ENCODE peak calls at places on chromosome 17, in six cellular contexts. H, E, X, U, V and P are unnamed samples.

GRCh38 chr17:80425835-80426426 is 11.0 kb downstream of the ENDOV start:
- DNase-seq in H (no peak), E (no peak), X (no peak), U (no peak), V (no peak), P (no peak)

GRCh38 chr17:49696233-49696761 is 11.5 kb downstream of the SLC35B1 start:
- DNase-seq in H (no peak), E (no peak), X (peak), U (no peak), V (peak), P (peak)

GRCh38 chr17:68033636-68034451 is 1.7 kb upstream of the KPNA2 start:
- DNase-seq in H (peak), E (no peak), X (no peak), U (no peak), V (no peak), P (no peak)

GRCh38 chr17:77407321-77408277 is 266.8 kb downstream of the SEC14L1 start:
- DNase-seq in H (no peak), E (no peak), X (no peak), U (no peak), V (no peak), P (no peak)

GRCh38 chr17:76384222-76384986 is at the start of gene SPHK1:
- DNase-seq in H (peak), E (no peak), X (peak), U (peak), V (peak), P (no peak)

GRCh38 chr17:28684963-28685362 is 23.0 kb downstream of the SUPT6H start:
- DNase-seq in H (no peak), E (no peak), X (no peak), U (peak), V (no peak), P (no peak)

GRCh38 chr17:64270885-64271284 is 7.8 kb upstream of the TEX2 start:
- DNase-seq in H (no peak), E (no peak), X (no peak), U (no peak), V (no peak), P (peak)

GRCh38 chr17:73064084-73064938 is 28.2 kb downstream of the SLC39A11 start:
- DNase-seq in H (no peak), E (no peak), X (peak), U (no peak), V (no peak), P (no peak)

GRCh38 chr17:64994281-64994680 is 62.3 kb downstream of the GNA13 start:
- DNase-seq in H (no peak), E (no peak), X (no peak), U (no peak), V (no peak), P (no peak)

DNA sequence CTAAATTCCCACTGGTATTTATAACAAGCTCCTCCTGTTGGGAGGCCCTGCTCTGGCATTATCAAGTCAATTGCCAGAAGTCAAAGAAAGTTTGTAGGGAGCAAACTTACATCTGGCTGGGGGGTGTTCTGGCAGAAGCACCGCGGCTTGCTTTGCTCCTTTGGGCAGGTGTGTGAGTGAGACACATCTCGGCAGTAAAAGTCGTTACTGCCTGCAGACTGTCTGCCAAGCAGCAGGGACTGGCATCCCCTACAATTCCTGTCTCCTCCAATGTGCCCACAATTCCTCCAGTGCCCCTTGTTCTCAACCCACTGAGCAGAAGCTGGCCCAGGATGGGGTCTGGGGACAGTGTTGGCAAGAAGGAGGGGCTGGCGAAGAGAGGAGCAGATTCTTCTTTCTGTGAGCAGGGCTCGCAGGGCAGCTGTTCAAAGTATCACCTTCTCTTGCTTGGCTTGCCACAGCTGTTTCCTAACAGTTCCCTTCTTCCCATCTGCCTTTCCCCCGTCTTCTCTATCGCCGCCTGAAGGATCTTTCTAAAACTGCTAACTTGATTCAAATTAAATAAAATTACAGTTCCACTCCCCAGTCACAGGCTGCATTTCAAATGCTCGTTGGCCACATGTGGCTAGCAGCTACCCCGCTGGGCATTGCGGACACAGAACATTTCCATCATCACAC is 30.2 kb downstream of the SPACA3 start:
- DNase-seq in H (peak), E (no peak), X (no peak), U (no peak), V (no peak), P (no peak)
- TF ChIP-seq CTCF in H (peak), E (peak), X (no peak), U (no peak), V (no peak), P (no peak)

GRCh38 chr17:21378553-21378952 is 2.4 kb downstream of the KCNJ12 start:
- DNase-seq in H (no peak), E (no peak), X (no peak), U (no peak), V (no peak), P (no peak)

GRCh38 chr17:21379080-21379711 is 3.0 kb downstream of the KCNJ12 start:
- DNase-seq in H (no peak), E (no peak), X (no peak), U (peak), V (no peak), P (no peak)

GRCh38 chr17:21376835-21377690 is 906 bp downstream of the KCNJ12 start:
- DNase-seq in H (no peak), E (no peak), X (no peak), U (no peak), V (no peak), P (no peak)

GRCh38 chr17:21376585-21376834 is 353 bp downstream of the KCNJ12 start:
- DNase-seq in H (no peak), E (no peak), X (no peak), U (no peak), V (no peak), P (no peak)

DNA sequence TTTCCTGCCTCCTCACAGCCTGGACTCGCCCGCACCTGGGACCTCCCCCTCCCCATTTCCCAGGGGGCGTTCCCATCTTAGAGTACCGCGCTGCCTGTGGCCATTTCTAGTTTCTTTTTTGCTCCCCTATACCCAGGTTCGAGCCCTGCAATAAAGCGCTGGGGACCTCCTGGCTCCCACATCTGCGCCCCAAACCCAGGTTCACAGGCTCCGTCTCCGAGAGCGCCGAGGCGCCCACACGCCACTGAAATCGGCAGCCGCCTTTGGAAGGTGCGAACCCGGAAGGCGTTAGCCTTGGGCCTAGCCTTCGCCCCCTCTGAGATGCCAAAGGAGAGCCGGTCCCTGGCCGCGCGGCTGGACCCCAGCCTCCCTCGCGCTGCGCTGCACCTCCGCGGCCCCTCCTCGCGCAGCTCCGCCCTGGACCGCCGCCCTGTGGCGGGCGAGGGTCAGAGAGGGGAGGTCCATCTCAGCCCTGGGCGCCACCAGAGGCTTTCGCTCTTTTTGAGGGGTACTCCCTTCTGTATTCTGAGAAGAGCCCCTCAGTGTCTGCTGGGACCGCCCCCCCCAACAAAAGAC is 1.8 kb downstream of the KCNJ12 start:
- DNase-seq in H (no peak), E (no peak), X (no peak), U (no peak), V (no peak), P (no peak)
- TF ChIP-seq CTCF in H (no peak), E (no peak), X (no peak), U (no peak), V (no peak), P (no peak)

GRCh38 chr17:44910231-44911106 is 4.8 kb downstream of the GFAP start:
- DNase-seq in H (no peak), E (no peak), X (no peak), U (no peak), V (peak), P (no peak)

GRCh38 chr17:44912763-44913544 is 2.3 kb downstream of the GFAP start:
- DNase-seq in H (no peak), E (no peak), X (no peak), U (no peak), V (peak), P (no peak)

GRCh38 chr17:44909681-44910144 is 5.6 kb downstream of the GFAP start:
- DNase-seq in H (peak), E (peak), X (no peak), U (no peak), V (peak), P (no peak)

GRCh38 chr17:44913676-44914075 is 1.6 kb downstream of the GFAP start:
- DNase-seq in H (no peak), E (no peak), X (no peak), U (no peak), V (no peak), P (no peak)

GRCh38 chr17:44911133-44912001 is 3.9 kb downstream of the GFAP start:
- DNase-seq in H (peak), E (no peak), X (peak), U (peak), V (peak), P (no peak)
- TF ChIP-seq CTCF in H (peak), E (peak), X (peak), U (peak), V (peak), P (peak)

DNA sequence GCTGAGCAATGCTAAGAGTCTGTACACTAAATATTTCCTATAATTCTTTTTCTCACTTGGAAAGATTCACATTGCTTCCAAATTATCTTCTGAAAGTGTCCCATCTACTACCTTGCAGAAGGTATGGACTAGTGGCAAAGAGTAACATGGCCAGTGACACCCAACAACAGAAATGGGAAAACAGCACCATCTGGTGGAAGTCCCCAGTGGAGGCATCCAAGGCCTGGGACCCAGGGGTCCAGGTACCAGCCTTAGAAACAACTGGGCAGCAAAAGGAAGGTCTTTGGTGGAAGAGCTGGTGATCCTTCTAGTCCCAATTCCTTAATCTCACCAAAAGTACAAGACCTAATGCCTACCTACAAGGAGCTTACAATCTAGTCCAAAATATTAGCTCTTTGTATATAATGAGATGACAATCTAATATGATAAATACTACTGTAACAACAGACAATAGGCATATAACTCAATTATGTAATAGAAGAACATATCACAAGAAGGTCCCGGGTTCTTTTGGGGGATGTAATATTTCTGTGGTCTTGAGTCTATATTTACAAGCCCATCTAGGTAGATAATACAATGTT is 55.3 kb downstream of the SKAP1 start:
- DNase-seq in H (peak), E (no peak), X (peak), U (peak), V (peak), P (no peak)
- TF ChIP-seq CTCF in H (peak), E (peak), X (peak), U (peak), V (peak), P (peak)

GRCh38 chr17:7186241-7186640 is 7.1 kb upstream of the ASGR1 start:
- DNase-seq in H (no peak), E (no peak), X (no peak), U (no peak), V (no peak), P (no peak)
- TF ChIP-seq CTCF in H (peak), E (no peak), X (no peak), U (no peak), V (peak), P (peak)

GRCh38 chr17:7550359-7550758 is 1.5 kb downstream of the TNFSF12 start:
- DNase-seq in H (no peak), E (no peak), X (no peak), U (no peak), V (no peak), P (no peak)

GRCh38 chr17:7552621-7553051 is 3.8 kb downstream of the TNFSF12 start:
- DNase-seq in H (no peak), E (no peak), X (peak), U (no peak), V (peak), P (peak)

GRCh38 chr17:7549401-7550055 is 670 bp downstream of the TNFSF12 start:
- DNase-seq in H (no peak), E (no peak), X (no peak), U (peak), V (peak), P (no peak)

GRCh38 chr17:7551396-7551795 is 2.5 kb downstream of the TNFSF12 start:
- DNase-seq in H (no peak), E (no peak), X (no peak), U (no peak), V (no peak), P (no peak)

DNA sequence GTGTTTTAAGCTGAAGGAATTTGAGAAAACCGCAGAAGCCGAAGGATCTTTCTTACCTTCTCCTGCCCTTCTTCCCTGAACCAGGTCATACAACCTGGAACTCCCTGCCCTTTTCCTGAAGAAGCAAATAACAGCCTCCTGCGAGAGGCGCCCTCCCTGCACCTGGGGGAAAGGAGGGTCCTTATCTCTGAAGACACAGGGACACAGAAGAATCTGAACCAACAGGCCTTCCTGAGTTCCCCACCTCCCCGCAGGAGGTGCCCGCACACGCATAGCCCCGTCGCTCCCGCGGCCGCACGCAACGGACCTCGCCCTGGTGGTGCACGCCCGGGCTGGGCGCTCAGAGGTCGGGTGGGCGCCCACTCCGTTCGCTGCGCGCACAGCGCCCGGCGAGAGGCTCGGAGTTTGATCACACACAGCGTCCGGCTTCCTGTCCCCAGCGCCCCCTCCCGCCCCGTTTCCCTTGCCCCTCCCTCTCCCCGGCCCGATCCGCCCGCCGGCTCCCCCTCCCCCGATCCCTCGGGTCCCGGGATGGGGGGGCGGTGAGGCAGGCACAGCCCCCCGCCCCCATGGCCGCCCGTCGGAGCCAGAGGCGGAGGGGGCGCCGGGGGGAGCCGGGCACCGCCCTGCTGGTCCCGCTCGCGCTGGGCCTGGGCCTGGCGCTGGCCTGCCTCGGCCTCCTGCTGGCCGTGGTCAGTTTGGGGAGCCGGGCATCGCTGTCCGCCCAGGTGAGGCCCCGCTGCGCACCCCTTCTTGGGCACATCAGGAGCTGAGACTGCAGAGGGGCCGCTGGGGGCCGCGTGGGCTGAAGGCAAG is at the start of gene TNFSF12:
- DNase-seq in H (no peak), E (no peak), X (no peak), U (peak), V (peak), P (no peak)
- TF ChIP-seq CTCF in H (peak), E (peak), X (no peak), U (no peak), V (no peak), P (no peak)

GRCh38 chr17:1617620-1618174 is 10.9 kb downstream of the SLC43A2 start:
- DNase-seq in H (no peak), E (no peak), X (peak), U (peak), V (no peak), P (no peak)
- TF ChIP-seq CTCF in H (no peak), E (no peak), X (no peak), U (no peak), V (no peak), P (no peak)